ENCODE peak calls at places on chromosomes 7 and 10, in four cellular contexts. One of them, this sample, is unnamed.

GRCh38 chr10:126504051-126504760 is 115.9 kb upstream of the ADAM12 start:
- DNase-seq in GM12878: no peak
- DNase-seq in GM12891: peak; percentile 44
- DNase-seq in K562: peak; percentile 36
- DNase-seq in this sample: no peak

GRCh38 chr7:84722086-84722485 is 464.8 kb downstream of the SEMA3D start:
- DNase-seq in K562: no peak
- DNase-seq in GM12878: no peak
- DNase-seq in GM12891: no peak
- DNase-seq in this sample: no peak

GRCh38 chr10:1154531-1154930 is 98.3 kb downstream of the WDR37 start:
- DNase-seq in K562: no peak
- DNase-seq in GM12878: no peak
- DNase-seq in GM12891: no peak
- DNase-seq in this sample: no peak

GRCh38 chr7:157674027-157674714 is 337.4 kb downstream of the DNAJB6 start:
- DNase-seq in GM12891: no peak
- DNase-seq in K562: no peak
- DNase-seq in GM12878: no peak
- DNase-seq in this sample: no peak

GRCh38 chr7:53015463-53015862 is 20.0 kb upstream of the POM121L12 start:
- DNase-seq in K562: no peak
- DNase-seq in GM12891: no peak
- DNase-seq in GM12878: no peak
- DNase-seq in this sample: no peak

GRCh38 chr7:137618748-137619147 is 228.0 kb downstream of the DGKI start:
- DNase-seq in GM12878: no peak
- DNase-seq in K562: no peak
- DNase-seq in GM12891: no peak
- DNase-seq in this sample: no peak

GRCh38 chr7:87548123-87548919 is 52.4 kb downstream of the ABCB1 start:
- DNase-seq in GM12878: no peak
- DNase-seq in GM12891: no peak
- DNase-seq in K562: no peak
- DNase-seq in this sample: no peak

GRCh38 chr10:86287422-86287793 is 79.2 kb downstream of the GRID1 start:
- DNase-seq in GM12878: no peak
- DNase-seq in K562: no peak
- DNase-seq in GM12891: no peak
- DNase-seq in this sample: no peak

GRCh38 chr7:32279500-32279899 is 209.3 kb upstream of the PDE1C start:
- DNase-seq in K562: no peak
- DNase-seq in GM12891: no peak
- DNase-seq in GM12878: no peak
- DNase-seq in this sample: no peak

GRCh38 chr10:54402576-54402975 is 398.5 kb downstream of the PCDH15 start:
- DNase-seq in GM12878: no peak
- DNase-seq in K562: no peak
- DNase-seq in GM12891: no peak
- DNase-seq in this sample: no peak
- TF ChIP-seq SPI1 in GM12878: no peak
- TF ChIP-seq SPI1 in K562: no peak
- TF ChIP-seq SPI1 in GM12891: no peak
- TF ChIP-seq SPI1 in this sample: no peak

GRCh38 chr7:106657085-106657991 is 3.6 kb downstream of the CCDC71L start:
- DNase-seq in GM12891: no peak
- DNase-seq in GM12878: no peak
- DNase-seq in K562: no peak
- DNase-seq in this sample: no peak

GRCh38 chr7:106659963-106660861 is 746 bp downstream of the CCDC71L start:
- DNase-seq in K562: peak; percentile 90
- DNase-seq in GM12878: peak; percentile 51
- DNase-seq in GM12891: peak; percentile 73
- DNase-seq in this sample: peak; percentile 57

GRCh38 chr7:106658504-106659368 is 2.2 kb downstream of the CCDC71L start:
- DNase-seq in K562: no peak
- DNase-seq in GM12891: no peak
- DNase-seq in GM12878: no peak
- DNase-seq in this sample: no peak

GRCh38 chr7:106660862-106661720 is at the start of gene CCDC71L:
- DNase-seq in K562: peak; percentile 99
- DNase-seq in GM12878: peak; percentile 61
- DNase-seq in GM12891: peak; percentile 75
- DNase-seq in this sample: peak; percentile 68

DNA sequence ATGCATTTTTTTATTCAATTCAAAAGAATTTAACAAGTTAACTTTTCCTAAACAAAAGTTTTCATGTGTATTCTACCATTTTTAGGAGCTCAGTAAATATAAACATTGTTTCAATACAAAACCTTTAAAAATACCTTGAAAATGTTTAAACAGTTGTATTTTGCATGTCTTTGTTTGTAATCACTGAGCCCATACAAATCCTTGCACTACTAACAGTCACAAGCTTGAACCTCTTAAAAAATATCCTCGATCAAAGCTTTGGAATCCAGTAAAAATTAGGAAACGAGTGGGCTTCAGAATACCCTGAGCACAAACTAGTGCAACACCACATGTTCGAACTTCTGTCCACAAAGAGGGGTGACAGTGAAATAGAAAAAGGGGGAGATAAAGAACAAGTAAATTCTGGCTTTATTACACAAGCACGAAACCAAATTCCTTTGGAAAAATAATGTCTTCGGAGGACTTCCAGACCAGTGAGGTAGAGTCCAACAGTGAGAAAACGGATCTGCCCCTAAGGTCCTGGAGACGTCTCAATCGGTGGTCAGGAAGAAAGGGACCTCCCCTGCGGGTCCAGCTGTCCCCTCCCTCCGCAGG is 1.5 kb downstream of the CCDC71L start:
- DNase-seq in K562: no peak
- DNase-seq in GM12878: no peak
- DNase-seq in GM12891: no peak
- DNase-seq in this sample: no peak
- TF ChIP-seq SPI1 in K562: no peak
- TF ChIP-seq SPI1 in GM12878: no peak
- TF ChIP-seq SPI1 in GM12891: no peak
- TF ChIP-seq SPI1 in this sample: no peak

DNA sequence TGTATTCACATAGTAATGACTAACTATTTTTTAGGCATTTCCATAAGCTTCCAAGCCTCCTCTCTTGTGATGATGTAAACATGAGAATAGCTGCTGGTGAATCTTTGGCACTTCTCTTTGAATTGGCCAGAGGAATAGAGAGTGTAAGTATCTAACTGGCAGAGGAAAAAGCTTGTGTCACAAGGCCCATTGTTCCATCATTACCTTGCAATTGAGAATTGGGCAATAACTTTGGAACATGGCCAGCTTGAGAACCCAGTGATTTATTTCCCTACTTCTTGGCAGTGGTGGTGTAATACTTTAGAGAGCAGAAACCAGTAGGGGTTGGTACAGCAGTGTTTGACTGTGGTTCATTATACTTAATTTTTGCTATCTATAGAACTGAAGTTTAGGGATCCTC is 12.0 kb downstream of the IFRD1 start:
- DNase-seq in GM12878: no peak
- DNase-seq in K562: no peak
- DNase-seq in GM12891: no peak
- DNase-seq in this sample: peak; percentile 77
- TF ChIP-seq SPI1 in GM12878: no peak
- TF ChIP-seq SPI1 in K562: no peak
- TF ChIP-seq SPI1 in GM12891: no peak
- TF ChIP-seq SPI1 in this sample: no peak

GRCh38 chr10:95456486-95456885 is 104.7 kb downstream of the SORBS1 start:
- DNase-seq in GM12878: no peak
- DNase-seq in K562: no peak
- DNase-seq in GM12891: no peak
- DNase-seq in this sample: no peak
- TF ChIP-seq SPI1 in GM12878: no peak
- TF ChIP-seq SPI1 in K562: no peak
- TF ChIP-seq SPI1 in GM12891: no peak
- TF ChIP-seq SPI1 in this sample: no peak

GRCh38 chr10:93773705-93774104 is 16.0 kb downstream of the LGI1 start:
- DNase-seq in GM12891: no peak
- DNase-seq in GM12878: no peak
- DNase-seq in K562: no peak
- DNase-seq in this sample: no peak
- TF ChIP-seq SPI1 in GM12891: no peak
- TF ChIP-seq SPI1 in GM12878: no peak
- TF ChIP-seq SPI1 in K562: no peak
- TF ChIP-seq SPI1 in this sample: no peak

GRCh38 chr10:103833731-103834365 is 21.5 kb downstream of the SH3PXD2A start:
- DNase-seq in GM12891: no peak
- DNase-seq in K562: no peak
- DNase-seq in GM12878: no peak
- DNase-seq in this sample: peak; percentile 38
- TF ChIP-seq SPI1 in GM12891: no peak
- TF ChIP-seq SPI1 in K562: peak; percentile 50
- TF ChIP-seq SPI1 in GM12878: no peak
- TF ChIP-seq SPI1 in this sample: peak; percentile 59

This sample was measured in HL-60.